ENCODE peak calls at places on chromosomes 4 and X, in six cellular contexts. One of them, this sample, is unnamed.

GRCh38 chr4:1283711-1284110 is 6.0 kb upstream of the MAEA start:
- DNase-seq in naive thymus-derived CD4-positive, alpha-beta T cell: no peak
- DNase-seq in activated CD4-positive, alpha-beta T cell treated with anti-CD3 and anti-CD28 coated beads for 48 hours: no peak
- DNase-seq in H54: no peak
- DNase-seq in bronchial epithelial cell: no peak
- DNase-seq in ELR: no peak
- DNase-seq in this sample: no peak

GRCh38 chr4:86453044-86453501 is 93.2 kb upstream of the MAPK10 start:
- DNase-seq in H54: no peak
- DNase-seq in ELR: no peak
- DNase-seq in activated CD4-positive, alpha-beta T cell treated with anti-CD3 and anti-CD28 coated beads for 48 hours: no peak
- DNase-seq in naive thymus-derived CD4-positive, alpha-beta T cell: no peak
- DNase-seq in bronchial epithelial cell: no peak
- DNase-seq in this sample: no peak

GRCh38 chr4:1010522-1011021 is 854 bp upstream of the FGFRL1 start:
- DNase-seq in naive thymus-derived CD4-positive, alpha-beta T cell: peak
- DNase-seq in H54: no peak
- DNase-seq in ELR: peak
- DNase-seq in bronchial epithelial cell: peak
- DNase-seq in activated CD4-positive, alpha-beta T cell treated with anti-CD3 and anti-CD28 coated beads for 48 hours: peak
- DNase-seq in this sample: peak

GRCh38 chrX:72245461-72246089 is 6.7 kb upstream of the ERCC6L start:
- DNase-seq in activated CD4-positive, alpha-beta T cell treated with anti-CD3 and anti-CD28 coated beads for 48 hours: peak
- DNase-seq in naive thymus-derived CD4-positive, alpha-beta T cell: no peak
- DNase-seq in bronchial epithelial cell: peak
- DNase-seq in H54: peak
- DNase-seq in ELR: peak
- DNase-seq in this sample: peak

GRCh38 chr4:123340381-123340701 is 56.3 kb upstream of the SPRY1 start:
- DNase-seq in ELR: peak
- DNase-seq in bronchial epithelial cell: peak
- DNase-seq in H54: peak
- DNase-seq in activated CD4-positive, alpha-beta T cell treated with anti-CD3 and anti-CD28 coated beads for 48 hours: no peak
- DNase-seq in naive thymus-derived CD4-positive, alpha-beta T cell: no peak
- DNase-seq in this sample: no peak

GRCh38 chr4:156889616-156890594 is 81.7 kb downstream of the PDGFC start:
- DNase-seq in naive thymus-derived CD4-positive, alpha-beta T cell: no peak
- DNase-seq in activated CD4-positive, alpha-beta T cell treated with anti-CD3 and anti-CD28 coated beads for 48 hours: no peak
- DNase-seq in H54: no peak
- DNase-seq in bronchial epithelial cell: peak
- DNase-seq in ELR: no peak
- DNase-seq in this sample: no peak

GRCh38 chr4:89254847-89255246 is 52.8 kb downstream of the GPRIN3 start:
- DNase-seq in ELR: peak
- DNase-seq in naive thymus-derived CD4-positive, alpha-beta T cell: peak
- DNase-seq in H54: peak
- DNase-seq in bronchial epithelial cell: peak
- DNase-seq in activated CD4-positive, alpha-beta T cell treated with anti-CD3 and anti-CD28 coated beads for 48 hours: peak
- DNase-seq in this sample: peak

GRCh38 chr4:74793757-74794340 is 474 bp downstream of the BTC start:
- DNase-seq in ELR: peak
- DNase-seq in naive thymus-derived CD4-positive, alpha-beta T cell: no peak
- DNase-seq in bronchial epithelial cell: peak
- DNase-seq in activated CD4-positive, alpha-beta T cell treated with anti-CD3 and anti-CD28 coated beads for 48 hours: peak
- DNase-seq in H54: peak
- DNase-seq in this sample: peak

GRCh38 chr4:125639182-125639621 is 324.4 kb downstream of the FAT4 start:
- DNase-seq in H54: no peak
- DNase-seq in bronchial epithelial cell: no peak
- DNase-seq in activated CD4-positive, alpha-beta T cell treated with anti-CD3 and anti-CD28 coated beads for 48 hours: no peak
- DNase-seq in ELR: no peak
- DNase-seq in naive thymus-derived CD4-positive, alpha-beta T cell: no peak
- DNase-seq in this sample: peak

GRCh38 chr4:118942465-118942864 is 53.8 kb downstream of the SYNPO2 start:
- DNase-seq in H54: no peak
- DNase-seq in ELR: peak
- DNase-seq in activated CD4-positive, alpha-beta T cell treated with anti-CD3 and anti-CD28 coated beads for 48 hours: no peak
- DNase-seq in bronchial epithelial cell: peak
- DNase-seq in naive thymus-derived CD4-positive, alpha-beta T cell: no peak
- DNase-seq in this sample: no peak

GRCh38 chr4:19429684-19430083 is 822.0 kb upstream of the SLIT2 start:
- DNase-seq in activated CD4-positive, alpha-beta T cell treated with anti-CD3 and anti-CD28 coated beads for 48 hours: no peak
- DNase-seq in naive thymus-derived CD4-positive, alpha-beta T cell: no peak
- DNase-seq in bronchial epithelial cell: no peak
- DNase-seq in ELR: no peak
- DNase-seq in H54: no peak
- DNase-seq in this sample: peak

GRCh38 chr4:40199999-40200880 is 3.4 kb downstream of the RHOH start:
- DNase-seq in bronchial epithelial cell: no peak
- DNase-seq in naive thymus-derived CD4-positive, alpha-beta T cell: peak
- DNase-seq in ELR: peak
- DNase-seq in activated CD4-positive, alpha-beta T cell treated with anti-CD3 and anti-CD28 coated beads for 48 hours: peak
- DNase-seq in H54: no peak
- DNase-seq in this sample: no peak

This sample was measured in neural progenitor cell.